ENCODE peak calls at places on chromosomes 12 and 14, in four cellular contexts. S is uterus; Q is activated naive CD4-positive, alpha-beta T cell; R is WTC11. K is an unnamed sample.

GRCh38 chr12:5166976-5167375 is 123.3 kb downstream of the KCNA5 start:
- DNase-seq in Q (no peak), R (no peak), S (no peak), K (no peak)

GRCh38 chr12:47742253-47742825 is 16.3 kb downstream of the RAPGEF3 start:
- DNase-seq in Q (peak), R (peak), S (peak), K (peak)

GRCh38 chr12:113161415-113162016 is 12.0 kb downstream of the CFAP73 start:
- DNase-seq in S (no peak), R (peak), Q (no peak), K (no peak)

GRCh38 chr14:99546230-99546879 is 57.7 kb downstream of the CCDC85C start:
- DNase-seq in R (peak), Q (no peak), S (no peak), K (no peak)

GRCh38 chr14:100585448-100586152 is 1.6 kb downstream of the BEGAIN start:
- DNase-seq in Q (no peak), R (peak), S (no peak), K (no peak)

GRCh38 chr14:77151245-77151644 is 9.7 kb upstream of the ZDHHC22 start:
- DNase-seq in R (peak), S (no peak), Q (no peak), K (no peak)

GRCh38 chr14:67387195-67387594 is 24.8 kb downstream of the PLEK2 start:
- DNase-seq in Q (no peak), R (no peak), S (no peak), K (no peak)

GRCh38 chr14:96130854-96131253 is 73.8 kb upstream of the BDKRB2 start:
- DNase-seq in R (no peak), S (no peak), Q (no peak), K (no peak)

GRCh38 chr12:107844312-107844921 is 69.9 kb downstream of the ASCL4 start:
- DNase-seq in S (no peak), R (peak), Q (no peak), K (no peak)

GRCh38 chr14:102947321-102948103 is 25.0 kb downstream of the AMN start:
- DNase-seq in S (no peak), Q (no peak), R (no peak), K (no peak)

GRCh38 chr12:131471946-131472732 is 238.8 kb upstream of the SFSWAP start:
- DNase-seq in Q (no peak), S (no peak), R (no peak), K (no peak)

GRCh38 chr12:65908147-65908546 is 83.9 kb downstream of the HMGA2 start:
- DNase-seq in S (no peak), R (no peak), Q (no peak), K (no peak)

GRCh38 chr12:132230381-132230780 is 86.1 kb downstream of the NOC4L start:
- DNase-seq in Q (no peak), S (no peak), R (no peak), K (no peak)

GRCh38 chr12:6799147-6799546 is 9.8 kb downstream of the CD4 start:
- DNase-seq in R (no peak), S (no peak), Q (no peak), K (no peak)

GRCh38 chr14:29463727-29464370 is 463.8 kb downstream of the PRKD1 start:
- DNase-seq in R (no peak), Q (no peak), S (no peak), K (no peak)

GRCh38 chr12:124939428-124940142 is 25.1 kb upstream of the UBC start:
- DNase-seq in R (peak), S (peak), Q (no peak), K (peak)

GRCh38 chr14:66638688-66639087 is 130.7 kb downstream of the GPHN start:
- DNase-seq in S (no peak), R (no peak), Q (no peak), K (no peak)

GRCh38 chr12:68042212-68042699 is 53.0 kb downstream of the IFNG-AS1 start:
- DNase-seq in Q (no peak), R (no peak), S (no peak), K (no peak)

GRCh38 chr12:32100888-32101287 is 5.8 kb upstream of the BICD1 start:
- DNase-seq in S (no peak), Q (no peak), R (no peak), K (no peak)

GRCh38 chr12:129351481-129351880 is 498.2 kb downstream of the GLT1D1 start:
- DNase-seq in R (no peak), Q (no peak), S (no peak), K (no peak)

GRCh38 chr14:24430682-24431568 is 1.2 kb downstream of the KHNYN start:
- DNase-seq in S (peak), Q (peak), R (peak), K (peak)

GRCh38 chr14:49977126-49977841 is 84.4 kb downstream of the ARF6 start:
- DNase-seq in R (no peak), S (no peak), Q (peak), K (no peak)

GRCh38 chr14:59964251-59965007 is 44.5 kb downstream of the LRRC9 start:
- DNase-seq in S (no peak), Q (no peak), R (no peak), K (no peak)

GRCh38 chr12:118376089-118377004 is at the start of gene SUDS3:
- DNase-seq in Q (peak), R (peak), S (peak), K (peak)